ENCODE peak calls at places on chromosomes 13 and 19, in six cellular contexts. X, Q, I, G, M and F are unnamed samples.
A peak's percentile ranks its signal among the peaks of the same experiment; 100 is the strongest.

GRCh38 chr19:28009696-28010095 is 1203.3 kb downstream of the UQCRFS1 start:
- DNase-seq in X (no peak), Q (no peak), I (no peak), G (no peak), M (no peak), F (no peak)

GRCh38 chr13:112605531-112605990 is 17.6 kb upstream of the TUBGCP3 start:
- DNase-seq in X (no peak), Q (peak; percentile 53), I (no peak), G (peak; percentile 6), M (no peak), F (peak; percentile 65)

GRCh38 chr19:39870171-39870971 is 24.2 kb upstream of the FBL start:
- DNase-seq in X (no peak), Q (peak; percentile 40), I (no peak), G (no peak), M (peak; percentile 82), F (no peak)

GRCh38 chr13:111114362-111115050 is 604 bp upstream of the ARHGEF7 start:
- DNase-seq in X (peak; percentile 43), Q (peak; percentile 56), I (peak; percentile 20), G (peak; percentile 80), M (no peak), F (peak; percentile 78)

GRCh38 chr19:34503546-34504272 is 22.2 kb downstream of the WTIP start:
- DNase-seq in X (no peak), Q (no peak), I (no peak), G (no peak), M (peak; percentile 28), F (no peak)

GRCh38 chr13:25186187-25186586 is 14.1 kb upstream of the AMER2 start:
- DNase-seq in X (no peak), Q (no peak), I (no peak), G (no peak), M (peak; percentile 34), F (no peak)

GRCh38 chr13:75145926-75146325 is 336.0 kb downstream of the TBC1D4 start:
- DNase-seq in X (no peak), Q (no peak), I (no peak), G (no peak), M (no peak), F (no peak)

GRCh38 chr13:114105351-114106225 is 26.8 kb downstream of the RASA3 start:
- DNase-seq in X (no peak), Q (no peak), I (no peak), G (peak; percentile 82), M (no peak), F (no peak)

GRCh38 chr13:44876782-44877324 is 112.4 kb downstream of the NUFIP1 start:
- DNase-seq in X (no peak), Q (peak; percentile 70), I (no peak), G (no peak), M (peak; percentile 97), F (peak; percentile 49)

GRCh38 chr13:77829963-77830362 is 88.7 kb downstream of the EDNRB start:
- DNase-seq in X (no peak), Q (no peak), I (no peak), G (no peak), M (no peak), F (no peak)

GRCh38 chr13:109251958-109252357 is 534.4 kb downstream of the IRS2 start:
- DNase-seq in X (no peak), Q (no peak), I (no peak), G (no peak), M (no peak), F (no peak)

GRCh38 chr19:31783592-31783991 is 434.4 kb upstream of the TSHZ3 start:
- DNase-seq in X (no peak), Q (no peak), I (no peak), G (no peak), M (peak; percentile 30), F (no peak)

GRCh38 chr19:7550987-7551761 is 15.7 kb downstream of the PNPLA6 start:
- DNase-seq in X (peak; percentile 30), Q (peak; percentile 99), I (peak; percentile 90), G (peak; percentile 21), M (peak; percentile 93), F (peak; percentile 84)

GRCh38 chr13:76210262-76210661 is 574.1 kb downstream of the LMO7 start:
- DNase-seq in X (no peak), Q (no peak), I (no peak), G (peak; percentile 20), M (no peak), F (no peak)

GRCh38 chr19:41795031-41795461 is 1.3 kb upstream of the CEACAM3 start:
- DNase-seq in X (peak; percentile 16), Q (peak; percentile 57), I (peak; percentile 30), G (peak; percentile 27), M (peak; percentile 66), F (peak; percentile 65)

GRCh38 chr19:22814124-22814523 is 18.0 kb upstream of the ZNF723 start:
- DNase-seq in X (no peak), Q (no peak), I (no peak), G (no peak), M (no peak), F (no peak)

GRCh38 chr19:36577271-36577996 is 4.3 kb upstream of the ZNF529 start:
- DNase-seq in X (no peak), Q (peak; percentile 73), I (no peak), G (no peak), M (no peak), F (peak; percentile 15)

GRCh38 chr13:97316390-97316789 is 94.3 kb downstream of the MBNL2 start:
- DNase-seq in X (no peak), Q (no peak), I (no peak), G (no peak), M (no peak), F (no peak)

GRCh38 chr19:12464769-12465725 is 19.6 kb downstream of the ZNF709 start:
- DNase-seq in X (no peak), Q (peak; percentile 16), I (no peak), G (no peak), M (no peak), F (no peak)

GRCh38 chr13:24746618-24747247 is 17.2 kb upstream of the RNF17 start:
- DNase-seq in X (no peak), Q (peak; percentile 61), I (peak; percentile 46), G (peak; percentile 37), M (peak; percentile 85), F (peak; percentile 31)

GRCh38 chr19:32708457-32708856 is 11.1 kb upstream of the TDRD12 start:
- DNase-seq in X (no peak), Q (no peak), I (no peak), G (no peak), M (no peak), F (no peak)

GRCh38 chr19:6877766-6878165 is 9.6 kb upstream of the ADGRE1 start:
- DNase-seq in X (no peak), Q (no peak), I (no peak), G (no peak), M (no peak), F (no peak)

GRCh38 chr19:56980864-56981263 is 138.9 kb upstream of the USP29 start:
- DNase-seq in X (no peak), Q (no peak), I (no peak), G (no peak), M (no peak), F (no peak)

GRCh38 chr19:47096721-47097120 is 16.9 kb downstream of the ZC3H4 start:
- DNase-seq in X (no peak), Q (no peak), I (no peak), G (no peak), M (no peak), F (no peak)

DNA sequence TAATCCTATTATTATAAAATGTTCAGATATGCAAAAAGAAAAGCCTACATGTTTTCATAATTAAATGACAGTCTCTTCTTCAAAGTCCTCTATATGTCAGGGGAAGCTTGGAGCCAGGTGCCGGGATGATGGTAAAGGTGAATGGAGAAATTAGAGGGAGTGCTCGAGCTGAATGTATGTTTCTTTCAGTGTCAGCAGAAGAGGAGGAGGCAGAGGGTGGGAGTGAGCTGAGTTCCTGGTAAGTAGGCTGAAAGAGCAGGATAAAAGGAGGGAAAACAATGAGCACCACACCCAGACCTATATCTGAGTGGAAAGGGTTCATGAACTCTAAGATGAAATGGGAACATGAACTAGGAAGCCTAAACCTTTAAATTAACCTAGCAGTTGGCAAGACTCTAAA is 307.6 kb upstream of the NBEA start:
- DNase-seq in X (no peak), Q (no peak), I (no peak), G (no peak), M (no peak), F (no peak)
- H3K4me1 ChIP-seq in X (no peaks in the 10 kb centered on the region), Q (no peaks in the 10 kb centered on the region), I (no peaks in the 10 kb centered on the region), G (no peaks in the 10 kb centered on the region), M (peaks cover 3% of the 10 kb centered on the region), F (no peaks in the 10 kb centered on the region)

GRCh38 chr13:21050288-21051197 is 10.8 kb downstream of the LATS2 start:
- DNase-seq in X (no peak), Q (no peak), I (no peak), G (no peak), M (peak; percentile 38), F (no peak)
- H4K8ac ChIP-seq in X (no peak overlapping the region), Q (no peak overlapping the region), I (no peak overlapping the region), G (no peak overlapping the region), M (no peak overlapping the region), F (no peak overlapping the region)

DNA sequence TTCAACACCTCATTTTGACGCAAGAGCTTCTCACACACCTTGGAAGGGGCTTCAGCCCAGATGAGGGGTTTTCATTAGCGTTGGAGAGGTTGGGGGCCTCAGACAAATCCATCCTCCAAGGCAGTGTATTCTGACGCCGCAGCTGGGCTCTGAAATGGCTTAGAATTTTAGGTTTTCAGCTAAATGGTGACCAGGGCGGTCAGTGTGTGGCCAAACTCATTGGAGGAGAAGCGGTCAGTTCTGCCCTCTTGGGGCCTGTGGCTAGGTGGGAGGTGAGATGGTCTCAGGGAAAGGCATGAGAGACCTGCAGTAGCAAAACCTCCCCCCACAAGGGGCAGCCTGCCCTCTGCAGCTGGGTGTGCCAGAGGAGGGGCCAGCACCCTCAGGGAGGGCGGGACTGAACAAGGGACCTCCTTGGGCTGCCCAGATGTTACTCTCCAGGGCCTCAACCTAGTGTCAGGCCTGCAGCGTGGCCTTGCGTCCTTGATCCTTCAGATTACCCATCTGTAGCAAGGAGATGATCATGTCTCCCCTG is 155.8 kb downstream of the URI1 start:
- DNase-seq in X (no peak), Q (no peak), I (no peak), G (no peak), M (no peak), F (no peak)
- H3K4me3 ChIP-seq in X (no peak overlapping the region), Q (no peak overlapping the region), I (no peak overlapping the region), G (no peak overlapping the region), M (no peak overlapping the region), F (no peak overlapping the region)

GRCh38 chr13:47114030-47114429 is 217.2 kb upstream of the HTR2A start:
- DNase-seq in X (peak; percentile 89), Q (no peak), I (no peak), G (peak; percentile 50), M (no peak), F (peak; percentile 2)

GRCh38 chr13:47120284-47120683 is 223.4 kb upstream of the HTR2A start:
- DNase-seq in X (no peak), Q (no peak), I (no peak), G (no peak), M (no peak), F (no peak)

GRCh38 chr13:47119568-47120080 is 222.8 kb upstream of the HTR2A start:
- DNase-seq in X (peak; percentile 28), Q (peak; percentile 45), I (no peak), G (no peak), M (no peak), F (no peak)

GRCh38 chr13:47121092-47121763 is 224.4 kb upstream of the HTR2A start:
- DNase-seq in X (no peak), Q (peak; percentile 74), I (no peak), G (no peak), M (no peak), F (no peak)

DNA sequence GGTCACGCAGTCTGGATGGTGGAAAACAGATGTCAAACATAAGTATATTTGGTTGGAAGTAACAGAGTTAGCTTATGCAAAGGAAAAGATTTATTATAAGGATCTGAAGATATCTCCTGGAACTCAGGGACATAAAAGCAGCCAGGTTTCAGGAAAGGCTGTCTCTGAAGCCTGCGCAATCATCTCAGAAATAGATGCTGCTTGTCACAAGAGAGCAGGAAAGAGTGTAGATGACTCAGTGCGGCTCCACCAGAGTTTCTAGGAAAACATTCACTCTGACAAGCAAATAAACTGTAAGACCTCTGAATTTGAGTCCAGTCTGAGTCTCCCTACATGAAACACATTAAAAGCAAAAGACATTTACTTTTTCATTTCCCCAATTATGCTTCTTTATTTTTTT is 220.4 kb upstream of the HTR2A start:
- DNase-seq in X (peak; percentile 89), Q (no peak), I (no peak), G (peak; percentile 76), M (no peak), F (no peak)
- H3K4me1 ChIP-seq in X (peaks cover 5% of the 10 kb centered on the region), Q (peaks cover 4% of the 10 kb centered on the region), I (no peaks in the 10 kb centered on the region), G (no peaks in the 10 kb centered on the region), M (peaks cover 10% of the 10 kb centered on the region), F (peaks cover 9% of the 10 kb centered on the region)